ENCODE peak calls at places on chromosomes 6 and 20, in five cellular contexts. One of them, this sample, is unnamed.

GRCh38 chr6:156828280-156828703 is 51.1 kb downstream of the ARID1B start:
- DNase-seq in GM20000: no peak
- DNase-seq in WTC11: no peak
- DNase-seq in uterus: no peak
- DNase-seq in neural crest cell: no peak
- DNase-seq in this sample: peak

GRCh38 chr6:108165714-108166663 is at the start of gene NR2E1:
- DNase-seq in WTC11: peak
- DNase-seq in uterus: no peak
- DNase-seq in neural crest cell: no peak
- DNase-seq in GM20000: peak
- DNase-seq in this sample: peak

GRCh38 chr6:56714982-56715456 is 72.3 kb upstream of the DST start:
- DNase-seq in neural crest cell: no peak
- DNase-seq in uterus: no peak
- DNase-seq in GM20000: no peak
- DNase-seq in WTC11: no peak
- DNase-seq in this sample: no peak

GRCh38 chr6:14704383-14705271 is 541.2 kb upstream of the JARID2 start:
- DNase-seq in uterus: no peak
- DNase-seq in WTC11: no peak
- DNase-seq in GM20000: no peak
- DNase-seq in neural crest cell: no peak
- DNase-seq in this sample: no peak

GRCh38 chr20:38291582-38291918 is 12.4 kb upstream of the BPI start:
- DNase-seq in uterus: no peak
- DNase-seq in neural crest cell: no peak
- DNase-seq in GM20000: no peak
- DNase-seq in WTC11: no peak
- DNase-seq in this sample: no peak

GRCh38 chr6:108942556-108943492 is 94.6 kb downstream of the ARMC2 start:
- DNase-seq in GM20000: no peak
- DNase-seq in WTC11: no peak
- DNase-seq in neural crest cell: no peak
- DNase-seq in uterus: no peak
- DNase-seq in this sample: peak

GRCh38 chr6:21931641-21932335 is 338.2 kb downstream of the SOX4 start:
- DNase-seq in WTC11: no peak
- DNase-seq in GM20000: no peak
- DNase-seq in uterus: no peak
- DNase-seq in neural crest cell: no peak
- DNase-seq in this sample: no peak

GRCh38 chr20:63116412-63117106 is 99.4 kb downstream of the YTHDF1 start:
- DNase-seq in neural crest cell: peak
- DNase-seq in uterus: no peak
- DNase-seq in GM20000: no peak
- DNase-seq in WTC11: peak
- DNase-seq in this sample: peak

GRCh38 chr20:18443841-18444240 is 23.0 kb downstream of the DZANK1 start:
- DNase-seq in WTC11: no peak
- DNase-seq in GM20000: no peak
- DNase-seq in uterus: no peak
- DNase-seq in neural crest cell: no peak
- DNase-seq in this sample: no peak

GRCh38 chr6:3382399-3383279 is 74.2 kb downstream of the SLC22A23 start:
- DNase-seq in GM20000: no peak
- DNase-seq in uterus: no peak
- DNase-seq in neural crest cell: no peak
- DNase-seq in WTC11: no peak
- DNase-seq in this sample: no peak

GRCh38 chr6:29797966-29798365 is 29.7 kb upstream of the HLA-G start:
- DNase-seq in GM20000: no peak
- DNase-seq in uterus: no peak
- DNase-seq in WTC11: no peak
- DNase-seq in neural crest cell: no peak
- DNase-seq in this sample: no peak
- TF ChIP-seq CTCF in GM20000: no peak
- TF ChIP-seq CTCF in uterus: no peak
- TF ChIP-seq CTCF in WTC11: no peak
- TF ChIP-seq CTCF in neural crest cell: no peak
- TF ChIP-seq CTCF in this sample: no peak

GRCh38 chr20:35954200-35954906 is at the start of gene SCAND1:
- DNase-seq in GM20000: peak
- DNase-seq in WTC11: peak
- DNase-seq in uterus: peak
- DNase-seq in neural crest cell: peak
- DNase-seq in this sample: peak
- TF ChIP-seq CTCF in GM20000: peak
- TF ChIP-seq CTCF in WTC11: peak
- TF ChIP-seq CTCF in uterus: peak
- TF ChIP-seq CTCF in neural crest cell: peak
- TF ChIP-seq CTCF in this sample: peak

GRCh38 chr20:4812641-4813075 is 90.9 kb downstream of the PRND start:
- DNase-seq in neural crest cell: no peak
- DNase-seq in WTC11: no peak
- DNase-seq in uterus: no peak
- DNase-seq in GM20000: no peak
- DNase-seq in this sample: no peak

GRCh38 chr20:4815618-4816017 is 93.9 kb downstream of the PRND start:
- DNase-seq in neural crest cell: no peak
- DNase-seq in WTC11: no peak
- DNase-seq in GM20000: no peak
- DNase-seq in uterus: no peak
- DNase-seq in this sample: no peak

GRCh38 chr20:4813076-4813838 is 91.5 kb downstream of the PRND start:
- DNase-seq in WTC11: no peak
- DNase-seq in GM20000: peak
- DNase-seq in neural crest cell: no peak
- DNase-seq in uterus: peak
- DNase-seq in this sample: peak

GRCh38 chr20:4813839-4814695 is 92.4 kb downstream of the PRND start:
- DNase-seq in WTC11: no peak
- DNase-seq in uterus: no peak
- DNase-seq in GM20000: peak
- DNase-seq in neural crest cell: no peak
- DNase-seq in this sample: peak

DNA sequence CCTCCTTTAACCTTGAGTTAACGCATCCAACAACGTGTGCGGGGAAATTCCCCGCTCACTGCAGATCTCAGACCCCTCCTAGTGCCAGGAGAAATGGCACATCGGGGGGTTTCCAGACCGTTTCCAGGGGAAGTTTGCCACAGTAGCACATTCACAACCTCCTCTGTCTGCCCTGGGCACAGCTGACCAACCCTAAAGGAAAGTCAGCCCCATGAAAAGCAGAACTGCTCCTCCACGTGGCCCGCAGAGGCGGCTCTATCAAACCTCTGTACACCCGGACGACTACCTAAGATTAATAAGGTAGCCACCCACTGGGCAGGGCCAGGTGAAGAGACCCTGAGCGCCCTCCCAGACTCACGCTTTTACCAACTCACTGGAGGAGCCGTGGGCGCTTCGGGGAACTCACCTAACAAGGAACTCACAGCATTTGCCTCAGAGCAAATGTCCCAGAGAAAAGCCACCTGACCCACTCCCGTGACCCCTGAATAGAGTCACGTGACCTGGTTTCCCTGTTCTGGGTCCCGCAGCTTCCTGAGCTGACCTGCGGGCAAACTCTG is 93.1 kb downstream of the PRND start:
- DNase-seq in GM20000: peak
- DNase-seq in neural crest cell: no peak
- DNase-seq in uterus: no peak
- DNase-seq in WTC11: no peak
- DNase-seq in this sample: peak
- TF ChIP-seq CTCF in GM20000: no peak
- TF ChIP-seq CTCF in neural crest cell: no peak
- TF ChIP-seq CTCF in uterus: no peak
- TF ChIP-seq CTCF in WTC11: no peak
- TF ChIP-seq CTCF in this sample: no peak

GRCh38 chr6:148379481-148379880 is 36.8 kb downstream of the SASH1 start:
- DNase-seq in GM20000: no peak
- DNase-seq in neural crest cell: no peak
- DNase-seq in WTC11: no peak
- DNase-seq in uterus: no peak
- DNase-seq in this sample: no peak

GRCh38 chr6:148370171-148370570 is 27.5 kb downstream of the SASH1 start:
- DNase-seq in uterus: no peak
- DNase-seq in GM20000: no peak
- DNase-seq in neural crest cell: no peak
- DNase-seq in WTC11: no peak
- DNase-seq in this sample: no peak

DNA sequence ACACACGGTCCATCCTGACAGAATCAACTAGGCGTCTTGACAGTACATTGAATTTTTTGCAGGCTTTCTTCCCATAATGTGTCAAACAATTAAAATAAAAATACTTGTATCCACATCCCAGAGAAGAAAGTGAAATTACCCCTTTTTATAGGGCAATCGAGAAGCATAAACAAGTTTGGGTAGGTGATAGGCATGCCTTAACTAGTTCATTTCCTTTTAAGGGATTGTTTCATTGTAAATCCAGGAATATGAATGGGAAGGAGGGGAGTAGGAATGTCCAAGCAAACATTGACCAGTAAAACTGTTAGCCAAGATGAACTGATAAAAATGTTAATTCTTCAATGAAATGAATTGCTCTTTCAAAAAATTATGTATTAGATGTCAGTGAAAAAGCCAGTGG is 31.4 kb downstream of the SASH1 start:
- DNase-seq in WTC11: no peak
- DNase-seq in GM20000: no peak
- DNase-seq in uterus: no peak
- DNase-seq in neural crest cell: no peak
- DNase-seq in this sample: no peak
- TF ChIP-seq CTCF in WTC11: no peak
- TF ChIP-seq CTCF in GM20000: no peak
- TF ChIP-seq CTCF in uterus: no peak
- TF ChIP-seq CTCF in neural crest cell: no peak
- TF ChIP-seq CTCF in this sample: no peak

GRCh38 chr6:133895573-133896343 is 6.8 kb downstream of the TCF21 start:
- DNase-seq in uterus: peak
- DNase-seq in GM20000: no peak
- DNase-seq in WTC11: peak
- DNase-seq in neural crest cell: no peak
- DNase-seq in this sample: no peak
- TF ChIP-seq CTCF in uterus: no peak
- TF ChIP-seq CTCF in GM20000: no peak
- TF ChIP-seq CTCF in WTC11: no peak
- TF ChIP-seq CTCF in neural crest cell: no peak
- TF ChIP-seq CTCF in this sample: no peak

DNA sequence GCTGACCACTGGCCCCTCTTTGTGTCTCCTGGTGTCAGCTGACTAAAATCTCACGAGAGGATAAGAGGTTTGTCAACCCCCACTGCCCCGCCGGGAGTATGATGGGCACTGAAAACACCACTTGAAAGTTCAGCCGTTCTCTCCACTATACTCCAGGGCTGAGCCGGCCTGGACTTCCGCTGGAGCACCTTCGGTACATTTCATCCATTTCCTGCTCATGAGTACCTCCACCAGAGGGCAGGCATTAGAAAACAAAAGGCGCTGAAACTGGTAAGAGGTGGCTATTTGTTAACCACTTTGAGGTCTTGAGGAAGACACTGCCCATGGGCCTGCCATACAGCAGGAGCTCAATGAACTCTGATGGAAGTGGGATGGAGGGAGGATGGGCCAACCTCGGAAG is 17.9 kb upstream of the ANKRD60 start:
- DNase-seq in neural crest cell: no peak
- DNase-seq in uterus: no peak
- DNase-seq in WTC11: peak
- DNase-seq in GM20000: no peak
- DNase-seq in this sample: no peak
- TF ChIP-seq CTCF in neural crest cell: peak
- TF ChIP-seq CTCF in uterus: no peak
- TF ChIP-seq CTCF in WTC11: no peak
- TF ChIP-seq CTCF in GM20000: no peak
- TF ChIP-seq CTCF in this sample: no peak